ENCODE peak calls at places on chromosomes 1 and 21, in ten cellular contexts. One of them, this sample, is unnamed.

GRCh38 chr21:21714396-21714795 is 716.2 kb downstream of the NCAM2 start:
- DNase-seq in KBM-7: no peak
- DNase-seq in T-helper 2 cell: no peak
- DNase-seq in HT1080: peak
- DNase-seq in NCI-H1105: no peak
- DNase-seq in amniotic stem cell: no peak
- DNase-seq in immature natural killer cell: no peak
- DNase-seq in COLO829: no peak
- DNase-seq in H9: no peak
- DNase-seq in Right ventricle myocardium superior: no peak
- DNase-seq in this sample: peak

GRCh38 chr1:208235356-208235982 is 8.7 kb downstream of the PLXNA2 start:
- DNase-seq in KBM-7: no peak
- DNase-seq in immature natural killer cell: no peak
- DNase-seq in NCI-H1105: no peak
- DNase-seq in HT1080: no peak
- DNase-seq in amniotic stem cell: no peak
- DNase-seq in COLO829: no peak
- DNase-seq in Right ventricle myocardium superior: no peak
- DNase-seq in H9: no peak
- DNase-seq in T-helper 2 cell: no peak
- DNase-seq in this sample: no peak

GRCh38 chr1:167563579-167564246 is 10.2 kb upstream of the CREG1 start:
- DNase-seq in NCI-H1105: peak
- DNase-seq in T-helper 2 cell: no peak
- DNase-seq in COLO829: peak
- DNase-seq in H9: no peak
- DNase-seq in immature natural killer cell: no peak
- DNase-seq in KBM-7: no peak
- DNase-seq in amniotic stem cell: no peak
- DNase-seq in Right ventricle myocardium superior: peak
- DNase-seq in HT1080: peak
- DNase-seq in this sample: no peak

GRCh38 chr1:27887215-27888035 is 15.1 kb downstream of the THEMIS2 start:
- DNase-seq in KBM-7: peak
- DNase-seq in Right ventricle myocardium superior: no peak
- DNase-seq in COLO829: no peak
- DNase-seq in immature natural killer cell: peak
- DNase-seq in T-helper 2 cell: no peak
- DNase-seq in HT1080: no peak
- DNase-seq in amniotic stem cell: no peak
- DNase-seq in NCI-H1105: no peak
- DNase-seq in H9: no peak
- DNase-seq in this sample: no peak

GRCh38 chr21:35011681-35012080 is 37.4 kb downstream of the RUNX1 start:
- DNase-seq in NCI-H1105: no peak
- DNase-seq in amniotic stem cell: no peak
- DNase-seq in H9: no peak
- DNase-seq in immature natural killer cell: no peak
- DNase-seq in KBM-7: no peak
- DNase-seq in COLO829: no peak
- DNase-seq in T-helper 2 cell: no peak
- DNase-seq in HT1080: peak
- DNase-seq in Right ventricle myocardium superior: no peak
- DNase-seq in this sample: peak

GRCh38 chr1:115179397-115179835 is 90.1 kb upstream of the TSPAN2 start:
- DNase-seq in immature natural killer cell: no peak
- DNase-seq in COLO829: no peak
- DNase-seq in NCI-H1105: no peak
- DNase-seq in T-helper 2 cell: no peak
- DNase-seq in Right ventricle myocardium superior: peak
- DNase-seq in H9: no peak
- DNase-seq in KBM-7: no peak
- DNase-seq in HT1080: peak
- DNase-seq in amniotic stem cell: peak
- DNase-seq in this sample: peak

GRCh38 chr1:115456441-115456961 is 118.5 kb upstream of the NGF start:
- DNase-seq in T-helper 2 cell: no peak
- DNase-seq in HT1080: no peak
- DNase-seq in amniotic stem cell: no peak
- DNase-seq in H9: no peak
- DNase-seq in immature natural killer cell: no peak
- DNase-seq in KBM-7: no peak
- DNase-seq in COLO829: no peak
- DNase-seq in Right ventricle myocardium superior: no peak
- DNase-seq in NCI-H1105: no peak
- DNase-seq in this sample: peak

GRCh38 chr1:58035523-58035922 is 511.0 kb downstream of the OMA1 start:
- DNase-seq in NCI-H1105: peak
- DNase-seq in amniotic stem cell: no peak
- DNase-seq in immature natural killer cell: no peak
- DNase-seq in KBM-7: no peak
- DNase-seq in HT1080: no peak
- DNase-seq in H9: peak
- DNase-seq in Right ventricle myocardium superior: no peak
- DNase-seq in COLO829: no peak
- DNase-seq in T-helper 2 cell: no peak
- DNase-seq in this sample: no peak

GRCh38 chr1:179104851-179105250 is 23.0 kb downstream of the TOR3A start:
- DNase-seq in T-helper 2 cell: no peak
- DNase-seq in KBM-7: no peak
- DNase-seq in NCI-H1105: no peak
- DNase-seq in COLO829: no peak
- DNase-seq in immature natural killer cell: no peak
- DNase-seq in amniotic stem cell: no peak
- DNase-seq in HT1080: no peak
- DNase-seq in H9: no peak
- DNase-seq in Right ventricle myocardium superior: no peak
- DNase-seq in this sample: no peak

GRCh38 chr1:24540051-24540905 is 15.6 kb upstream of the NCMAP start:
- DNase-seq in H9: no peak
- DNase-seq in T-helper 2 cell: no peak
- DNase-seq in HT1080: no peak
- DNase-seq in COLO829: no peak
- DNase-seq in immature natural killer cell: no peak
- DNase-seq in KBM-7: no peak
- DNase-seq in amniotic stem cell: no peak
- DNase-seq in Right ventricle myocardium superior: no peak
- DNase-seq in NCI-H1105: no peak
- DNase-seq in this sample: no peak

GRCh38 chr1:4963251-4963650 is 308.8 kb downstream of the AJAP1 start:
- DNase-seq in COLO829: no peak
- DNase-seq in Right ventricle myocardium superior: no peak
- DNase-seq in amniotic stem cell: no peak
- DNase-seq in T-helper 2 cell: no peak
- DNase-seq in immature natural killer cell: no peak
- DNase-seq in H9: no peak
- DNase-seq in KBM-7: no peak
- DNase-seq in HT1080: peak
- DNase-seq in NCI-H1105: no peak
- DNase-seq in this sample: peak

This sample was measured in fibroblast of lung.